ENCODE peak calls at places on chromosomes 12 and 14, in seven cellular contexts. C, I, S, F, N, Y and X are unnamed samples.
A peak's percentile ranks its signal among the peaks of the same experiment; 100 is the strongest.

GRCh38 chr12:67697443-67697842 is 48.9 kb downstream of the DYRK2 start:
- DNase-seq in C (no peak), I (no peak), S (no peak), F (no peak), N (no peak), Y (no peak), X (no peak)

GRCh38 chr14:65847065-65847847 is 434.7 kb downstream of the FUT8 start:
- DNase-seq in C (no peak), I (no peak), S (peak; percentile 43), F (no peak), N (no peak), Y (peak; percentile 23), X (no peak)

GRCh38 chr14:103686831-103687485 is 28.3 kb downstream of the XRCC3 start:
- DNase-seq in C (no peak), I (no peak), S (no peak), F (no peak), N (peak; percentile 27), Y (no peak), X (no peak)

GRCh38 chr12:113030875-113031525 is 25.5 kb upstream of the DTX1 start:
- DNase-seq in C (no peak), I (peak; percentile 71), S (no peak), F (peak; percentile 45), N (no peak), Y (no peak), X (no peak)

GRCh38 chr14:105864116-105864515 is 337.7 kb downstream of the TMEM121 start:
- DNase-seq in C (no peak), I (no peak), S (no peak), F (no peak), N (no peak), Y (no peak), X (peak; percentile 52)

GRCh38 chr12:118332511-118332910 is 40.2 kb downstream of the TAOK3 start:
- DNase-seq in C (no peak), I (no peak), S (no peak), F (no peak), N (no peak), Y (no peak), X (no peak)

GRCh38 chr14:105496831-105497591 is 6.0 kb downstream of the TEDC1 start:
- DNase-seq in C (no peak), I (no peak), S (no peak), F (no peak), N (peak; percentile 67), Y (no peak), X (no peak)

GRCh38 chr12:130521375-130522124 is 183.9 kb downstream of the PIWIL1 start:
- DNase-seq in C (no peak), I (no peak), S (no peak), F (no peak), N (no peak), Y (no peak), X (no peak)

GRCh38 chr12:66692986-66693385 is 14.1 kb upstream of the GRIP1 start:
- DNase-seq in C (no peak), I (no peak), S (no peak), F (no peak), N (no peak), Y (no peak), X (no peak)

GRCh38 chr12:92544321-92544720 is 158.5 kb upstream of the PLEKHG7 start:
- DNase-seq in C (no peak), I (no peak), S (no peak), F (no peak), N (no peak), Y (no peak), X (no peak)

GRCh38 chr12:114405449-114406271 is at the start of gene TBX5:
- DNase-seq in C (no peak), I (no peak), S (no peak), F (no peak), N (no peak), Y (no peak), X (no peak)

GRCh38 chr14:77158175-77158908 is 16.8 kb upstream of the ZDHHC22 start:
- DNase-seq in C (no peak), I (peak; percentile 76), S (no peak), F (no peak), N (no peak), Y (no peak), X (peak; percentile 76)

GRCh38 chr14:55306938-55307589 is 35.8 kb downstream of the FBXO34 start:
- DNase-seq in C (no peak), I (no peak), S (no peak), F (no peak), N (no peak), Y (no peak), X (no peak)
- TF ChIP-seq EP300 in C (no peak), I (no peak), S (no peak), F (no peak), N (no peak), Y (no peak), X (no peak)

DNA sequence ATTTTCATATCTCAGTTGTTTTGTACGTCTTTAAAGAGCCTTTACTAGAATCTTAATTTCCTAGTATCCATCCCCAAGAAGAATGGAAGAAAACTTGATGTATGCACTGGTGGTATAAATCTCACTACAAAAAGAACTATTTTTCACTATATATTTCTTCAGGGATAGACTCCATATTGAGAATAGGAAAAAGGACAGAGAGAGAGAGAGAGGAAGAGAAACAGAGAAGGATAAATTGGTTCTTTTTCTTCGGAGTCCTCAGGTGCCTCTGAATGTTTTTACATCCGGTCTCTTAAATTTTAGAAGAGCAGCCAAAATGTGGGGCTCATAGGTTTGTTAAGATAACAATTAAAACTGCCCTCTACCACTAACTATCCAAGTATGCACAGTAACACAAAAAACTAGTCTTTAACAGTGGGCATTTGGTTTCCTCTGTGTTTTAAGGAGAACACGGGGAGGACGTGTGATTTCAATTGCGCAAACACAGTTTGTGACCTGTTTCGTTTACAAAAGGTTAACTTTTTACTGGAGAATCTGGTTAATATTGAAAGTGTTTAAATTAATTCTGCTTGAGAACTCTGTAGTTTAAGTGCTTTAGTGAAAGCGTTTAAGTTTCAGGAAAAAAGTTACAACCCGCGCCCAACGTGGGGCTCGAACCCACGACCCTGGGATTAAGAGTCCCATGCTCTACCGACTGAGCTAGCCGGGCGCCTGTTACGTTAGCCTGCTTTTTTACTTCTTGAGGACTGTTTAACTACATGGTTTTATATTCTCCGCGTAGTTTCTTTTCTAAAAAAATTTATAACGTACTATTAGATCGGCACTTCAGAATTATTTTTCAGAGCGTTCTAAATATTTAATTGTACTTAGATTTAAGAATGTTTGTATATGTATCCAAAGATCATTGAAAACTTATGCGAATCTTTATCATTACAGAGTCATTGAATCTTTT is 5.1 kb upstream of the PSMA3 start:
- DNase-seq in C (peak; percentile 82), I (no peak), S (peak; percentile 79), F (peak; percentile 46), N (peak; percentile 89), Y (peak; percentile 64), X (peak; percentile 88)
- TF ChIP-seq POLR2AphosphoS5 in C (no peak), I (no peak), S (no peak), F (no peak), N (peak; percentile 76), Y (no peak), X (peak; percentile 58)

DNA sequence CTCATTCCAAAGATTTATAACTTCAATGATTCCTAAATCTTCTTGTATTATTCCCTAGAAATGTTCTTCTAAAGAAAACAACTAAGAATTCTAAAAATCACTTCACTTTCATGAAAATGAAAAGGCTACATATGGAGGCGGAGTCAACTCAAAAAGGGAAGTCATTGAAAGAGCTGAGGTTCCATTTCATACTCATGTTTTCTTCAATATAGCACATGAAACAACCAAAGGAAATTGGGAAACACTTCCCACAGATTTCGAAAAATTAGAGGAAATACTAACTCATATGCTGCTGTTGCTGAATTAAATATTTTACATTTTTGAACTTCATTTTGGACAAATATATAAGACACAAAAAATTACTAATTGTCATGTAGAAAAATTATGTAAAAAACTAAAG is at the start of gene CD163:
- DNase-seq in C (no peak), I (no peak), S (no peak), F (no peak), N (no peak), Y (no peak), X (no peak)
- TF ChIP-seq EP300 in C (no peak), I (no peak), S (no peak), F (no peak), N (no peak), Y (no peak), X (no peak)

DNA sequence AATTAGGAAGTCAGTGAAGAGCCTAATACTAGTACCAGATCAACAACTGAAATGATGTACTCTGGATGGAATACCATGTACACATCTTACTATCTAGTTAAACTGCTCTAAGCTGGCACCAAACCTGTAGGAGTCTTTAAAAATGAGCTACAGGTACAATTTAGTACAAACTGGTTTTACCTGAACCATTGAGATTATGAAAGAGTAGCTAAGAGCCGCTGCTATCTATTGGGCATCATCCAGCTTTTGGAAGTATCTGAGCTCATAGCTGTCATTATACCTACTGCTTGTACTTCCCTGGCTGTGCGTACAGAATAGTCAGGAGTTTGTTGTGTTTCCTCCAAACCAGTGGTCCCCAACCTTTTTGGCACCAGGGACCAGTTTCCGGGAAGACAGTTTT is 12.4 kb downstream of the TBC1D30 start:
- DNase-seq in C (no peak), I (no peak), S (no peak), F (no peak), N (no peak), Y (no peak), X (no peak)
- TF ChIP-seq POLR2AphosphoS5 in C (no peak), I (no peak), S (no peak), F (no peak), N (no peak), Y (no peak), X (no peak)

GRCh38 chr14:100067971-100068959 is 3.0 kb downstream of the EVL start:
- DNase-seq in C (peak; percentile 67), I (no peak), S (peak; percentile 66), F (no peak), N (peak; percentile 74), Y (peak; percentile 89), X (no peak)
- TF ChIP-seq EP300 in C (no peak), I (no peak), S (no peak), F (no peak), N (no peak), Y (peak; percentile 67), X (no peak)

GRCh38 chr14:20412876-20413784 is at the start of gene TEP1:
- DNase-seq in C (peak; percentile 90), I (peak; percentile 87), S (peak; percentile 94), F (peak; percentile 62), N (peak; percentile 94), Y (no peak), X (peak; percentile 95)
- TF ChIP-seq POLR2AphosphoS5 in C (peak; percentile 89), I (peak; percentile 97), S (peak; percentile 81), F (peak; percentile 89), N (no peak), Y (peak; percentile 31), X (peak; percentile 79)

DNA sequence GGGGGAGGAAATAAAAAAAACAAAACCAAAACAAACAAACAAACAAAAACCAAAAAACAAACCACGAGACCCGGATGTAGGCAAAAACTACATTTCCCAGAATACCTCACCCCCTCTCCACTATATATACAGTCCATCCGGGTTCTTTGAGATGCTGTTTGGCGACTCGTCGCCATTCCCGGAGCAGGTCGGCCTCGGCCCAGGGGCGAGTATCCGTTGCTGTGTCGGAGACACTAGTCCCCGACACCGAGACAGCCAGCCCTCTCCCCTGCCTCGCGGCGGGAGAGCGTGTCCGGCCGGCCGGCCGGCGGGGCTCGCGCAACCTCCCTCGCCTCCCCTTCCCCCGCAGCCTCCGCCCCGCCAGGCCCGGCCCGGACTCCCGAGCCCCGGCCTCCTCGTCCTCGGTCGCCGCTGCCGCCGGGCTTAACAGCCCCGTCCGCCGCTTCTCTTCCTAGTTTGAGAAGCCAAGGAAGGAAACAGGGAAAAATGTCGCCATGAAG is at the start of gene RNF10:
- DNase-seq in C (peak; percentile 77), I (peak; percentile 95), S (peak; percentile 85), F (peak; percentile 84), N (peak; percentile 84), Y (peak; percentile 68), X (peak; percentile 87)
- TF ChIP-seq EP300 in C (no peak), I (no peak), S (no peak), F (no peak), N (no peak), Y (no peak), X (no peak)